ENCODE peak calls at places on chromosomes 7 and 10, in seven cellular contexts. Y is uterus, C is PC-3, V is fibroblast of lung, K is Caco-2, J is neural progenitor cell, A is HepG2. W is an unnamed sample.

GRCh38 chr10:70916241-70916640 is 27.9 kb upstream of the PCBD1 start:
- DNase-seq in Y (no peak), K (no peak), C (no peak), V (no peak), J (no peak), A (no peak), W (no peak)

GRCh38 chr7:71497233-71497946 is 365.4 kb downstream of the GALNT17 start:
- DNase-seq in K (no peak), J (no peak), V (peak; percentile 14), C (no peak), A (no peak), Y (peak; percentile 29), W (no peak)

GRCh38 chr10:29858352-29859267 is 200.8 kb downstream of the JCAD start:
- DNase-seq in K (peak; percentile 81), J (peak; percentile 86), A (peak; percentile 34), C (peak; percentile 81), V (peak; percentile 89), Y (peak; percentile 70), W (no peak)

GRCh38 chr7:13979671-13980438 is 9.6 kb downstream of the ETV1 start:
- DNase-seq in J (no peak), A (no peak), C (peak; percentile 69), K (no peak), Y (no peak), V (peak; percentile 88), W (no peak)

GRCh38 chr7:151432658-151433521 is 7.1 kb downstream of the CRYGN start:
- DNase-seq in C (no peak), J (no peak), V (no peak), A (no peak), K (no peak), Y (no peak), W (peak; percentile 42)

GRCh38 chr10:14466256-14466655 is 135.5 kb upstream of the FRMD4A start:
- DNase-seq in V (peak; percentile 52), Y (no peak), J (no peak), C (peak; percentile 2), K (no peak), A (no peak), W (no peak)

GRCh38 chr7:27237735-27238334 is 4.8 kb upstream of the EVX1 start:
- DNase-seq in A (no peak), K (no peak), C (peak; percentile 58), V (no peak), Y (no peak), J (no peak), W (no peak)

GRCh38 chr7:19016140-19016539 is 101.3 kb downstream of the TWIST1 start:
- DNase-seq in C (peak; percentile 4), A (no peak), V (peak; percentile 25), K (no peak), J (no peak), Y (no peak), W (no peak)

GRCh38 chr7:108404509-108405435 is 51.5 kb downstream of the NRCAM start:
- DNase-seq in A (no peak), K (no peak), V (peak; percentile 65), Y (no peak), C (no peak), J (no peak), W (no peak)

GRCh38 chr7:7014827-7015610 is 167.3 kb upstream of the C1GALT1 start:
- DNase-seq in A (no peak), V (no peak), Y (no peak), C (peak; percentile 92), K (no peak), J (peak; percentile 9), W (no peak)

GRCh38 chr10:34786464-34786863 is 28.6 kb downstream of the PARD3 start:
- DNase-seq in V (no peak), Y (no peak), A (no peak), K (no peak), J (no peak), C (peak; percentile 59), W (no peak)

GRCh38 chr10:13439771-13440708 is 88.8 kb downstream of the BEND7 start:
- DNase-seq in Y (peak; percentile 16), A (peak; percentile 20), J (peak; percentile 86), K (peak; percentile 63), V (peak; percentile 24), C (peak; percentile 34), W (peak; percentile 41)

GRCh38 chr10:23198940-23199767 is 7.0 kb downstream of the PTF1A start:
- DNase-seq in Y (no peak), V (no peak), J (peak; percentile 87), C (no peak), A (peak; percentile 6), K (no peak), W (peak; percentile 29)

GRCh38 chr10:60942604-60943269 is 1.2 kb downstream of the RHOBTB1 start:
- DNase-seq in K (no peak), C (peak; percentile 46), A (no peak), V (peak; percentile 52), Y (peak; percentile 56), J (no peak), W (peak; percentile 14)

GRCh38 chr10:3982746-3983442 is 197.9 kb upstream of the KLF6 start:
- DNase-seq in K (no peak), V (no peak), C (no peak), A (no peak), Y (no peak), J (no peak), W (no peak)

GRCh38 chr10:114825513-114826253 is 4.1 kb downstream of the FHIP2A start:
- DNase-seq in J (no peak), V (peak; percentile 65), A (no peak), C (peak; percentile 19), Y (no peak), K (no peak), W (peak; percentile 52)

DNA sequence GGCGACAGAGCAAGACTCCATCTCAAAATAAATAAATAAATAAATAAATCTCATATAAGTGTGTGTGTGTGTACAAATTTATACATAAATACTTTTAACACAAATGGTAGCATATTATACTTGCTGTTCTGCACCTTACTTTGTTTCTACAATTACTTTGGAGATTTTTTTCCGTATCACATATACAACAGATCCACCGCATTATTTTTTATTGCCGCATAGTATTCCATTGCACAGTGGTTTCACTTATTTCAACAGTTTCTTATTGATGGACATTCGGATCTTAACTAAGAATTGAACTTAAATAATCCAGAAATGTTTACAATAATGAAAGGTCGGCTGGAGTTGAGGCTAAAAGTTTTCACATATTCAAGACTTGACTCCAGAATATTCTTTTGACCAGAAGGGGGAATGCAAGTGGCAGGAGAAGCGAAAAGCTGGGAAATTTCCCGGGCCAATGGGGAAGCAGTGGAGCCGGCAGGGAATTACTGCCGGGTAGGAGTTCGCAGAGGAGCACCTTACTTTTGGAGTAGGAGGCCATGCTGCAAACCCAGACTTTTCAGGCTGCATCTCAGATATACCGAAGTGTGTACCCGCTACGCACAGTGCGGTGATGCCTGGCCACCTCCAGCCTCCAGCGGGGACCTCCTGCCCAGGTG is 448 bp upstream of the CNNM1 start:
- DNase-seq in V (peak; percentile 18), Y (no peak), J (no peak), A (no peak), K (no peak), C (peak; percentile 54), W (no peak)
- H3K27me3 ChIP-seq in V (peaks cover 6% of the 10 kb centered on the region), Y (no peaks in the 10 kb centered on the region), J (peaks cover 76% of the 10 kb centered on the region), A (no peaks in the 10 kb centered on the region), K (no peaks in the 10 kb centered on the region), C (no peaks in the 10 kb centered on the region), W (no peaks in the 10 kb centered on the region)

DNA sequence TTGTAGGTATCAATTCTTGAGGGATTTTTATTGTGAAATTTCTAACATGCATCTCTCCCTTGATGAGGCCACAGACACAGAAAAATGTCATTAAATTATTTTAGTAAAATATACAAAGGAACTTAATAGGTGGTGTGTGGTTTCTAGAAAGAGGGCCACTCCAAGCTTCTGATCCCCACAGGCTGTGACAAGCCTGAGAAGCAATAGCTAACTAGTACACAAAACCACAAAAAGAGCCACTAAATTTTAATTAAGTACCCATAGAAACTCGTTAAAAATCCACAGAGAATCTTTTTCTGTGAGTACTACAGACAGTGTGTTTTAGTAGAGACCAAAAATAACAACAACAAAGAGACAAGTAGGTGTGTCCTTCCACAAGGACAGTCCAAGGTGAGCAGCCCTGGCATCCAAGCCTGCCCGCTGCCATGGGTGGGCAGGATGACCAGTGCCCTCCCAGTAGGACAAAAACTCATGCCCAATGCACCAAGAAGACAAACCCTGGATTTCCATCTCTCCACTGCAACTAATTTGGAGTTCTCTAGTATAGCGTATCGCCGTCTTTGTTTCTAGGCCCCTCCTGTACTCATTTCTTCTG is 81.0 kb downstream of the RNF216 start:
- DNase-seq in A (no peak), K (no peak), V (no peak), Y (no peak), C (no peak), J (no peak), W (no peak)
- H3K4me3 ChIP-seq in A (no peak overlapping the region), K (no peak overlapping the region), V (no peak overlapping the region), Y (no peak overlapping the region), C (no peak overlapping the region), J (no peak overlapping the region), W (no peak overlapping the region)

GRCh38 chr7:143495806-143496672 is 18.4 kb downstream of the TAS2R41 start:
- DNase-seq in K (no peak), Y (no peak), J (no peak), A (no peak), C (no peak), V (no peak), W (no peak)

GRCh38 chr7:143492799-143493568 is 15.3 kb downstream of the TAS2R41 start:
- DNase-seq in C (no peak), K (no peak), Y (no peak), V (no peak), A (no peak), J (no peak), W (no peak)

GRCh38 chr7:143492043-143492471 is 14.4 kb downstream of the TAS2R41 start:
- DNase-seq in Y (no peak), A (no peak), V (peak; percentile 60), K (no peak), C (peak; percentile 30), J (no peak), W (no peak)

GRCh38 chr7:143494622-143495021 is 16.9 kb downstream of the TAS2R41 start:
- DNase-seq in J (no peak), V (no peak), Y (no peak), A (no peak), C (peak; percentile 15), K (no peak), W (no peak)

DNA sequence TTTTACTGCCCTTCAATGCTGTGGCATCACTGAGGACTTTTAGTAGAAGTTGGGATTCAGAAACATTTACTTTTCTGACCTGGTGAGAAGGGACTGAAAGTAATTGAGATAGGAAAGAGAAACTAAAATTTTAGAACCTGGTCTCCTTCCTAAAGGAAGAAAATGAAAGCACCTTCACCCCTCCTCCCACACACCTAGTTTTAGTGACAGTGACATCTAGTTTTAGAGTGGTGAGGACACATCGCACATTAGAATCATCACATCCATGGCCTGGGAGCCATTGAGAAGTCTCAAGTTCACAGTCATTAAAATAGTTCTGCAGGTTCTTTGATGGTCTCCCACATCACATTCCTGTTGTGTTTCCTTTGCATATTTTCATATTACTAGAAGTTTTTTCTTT is 16.1 kb downstream of the TAS2R41 start:
- DNase-seq in C (no peak), Y (no peak), J (no peak), A (no peak), K (no peak), V (no peak), W (no peak)
- H3K27me3 ChIP-seq in C (no peaks in the 10 kb centered on the region), Y (no peaks in the 10 kb centered on the region), J (no peaks in the 10 kb centered on the region), A (no peaks in the 10 kb centered on the region), K (no peaks in the 10 kb centered on the region), V (no peaks in the 10 kb centered on the region), W (no peaks in the 10 kb centered on the region)

GRCh38 chr7:23449941-23450340 is 20.4 kb downstream of the IGF2BP3 start:
- DNase-seq in A (no peak), V (no peak), K (no peak), C (no peak), Y (no peak), J (no peak), W (no peak)
- H3K4me3 ChIP-seq in A (no peak overlapping the region), V (no peak overlapping the region), K (no peak overlapping the region), C (no peak overlapping the region), Y (no peak overlapping the region), J (no peak overlapping the region), W (no peak overlapping the region)

W was measured in GM06990.